ENCODE peak calls at places on chromosomes 6 and 20, in six cellular contexts. K is GM23248, C is GM23338, H is MM.1S, J is PC-3, G is PC-9. F is an unnamed sample.

GRCh38 chr6:39688494-39688893 is 36.7 kb downstream of the KIF6 start:
- DNase-seq in H (no peak), G (no peak), C (no peak), K (peak; percentile 86), J (peak; percentile 4), F (no peak)

GRCh38 chr20:61436268-61436667 is 184.2 kb downstream of the CDH4 start:
- DNase-seq in C (no peak), H (no peak), K (peak; percentile 83), J (no peak), G (no peak), F (no peak)

GRCh38 chr6:29629571-29629970 is 3.4 kb downstream of the GABBR1 start:
- DNase-seq in G (no peak), C (no peak), J (no peak), H (no peak), K (peak; percentile 24), F (no peak)

GRCh38 chr6:75581231-75581630 is 20.4 kb upstream of the SENP6 start:
- DNase-seq in K (no peak), C (no peak), J (no peak), H (no peak), G (no peak), F (no peak)

GRCh38 chr20:51393566-51393965 is 149.0 kb downstream of the NFATC2 start:
- DNase-seq in J (no peak), H (no peak), K (no peak), G (no peak), C (no peak), F (no peak)

GRCh38 chr6:136579800-136580199 is 29.6 kb upstream of the MAP7 start:
- DNase-seq in K (peak; percentile 14), J (no peak), G (peak; percentile 77), C (no peak), H (no peak), F (no peak)

GRCh38 chr20:19120569-19120968 is 91.9 kb upstream of the SLC24A3 start:
- DNase-seq in J (peak; percentile 36), H (no peak), G (no peak), K (no peak), C (no peak), F (no peak)

GRCh38 chr6:43715056-43715788 is 27.6 kb upstream of the MRPS18A start:
- DNase-seq in G (no peak), J (no peak), H (peak; percentile 86), K (no peak), C (no peak), F (no peak)

GRCh38 chr20:25007491-25008305 is 15.1 kb upstream of the APMAP start:
- DNase-seq in K (no peak), J (no peak), C (no peak), G (no peak), H (no peak), F (no peak)

GRCh38 chr6:37170273-37171140 is 555 bp downstream of the PIM1 start:
- DNase-seq in K (peak; percentile 75), H (peak; percentile 44), J (peak; percentile 44), G (no peak), C (peak; percentile 72), F (peak; percentile 81)

GRCh38 chr6:28137458-28138020 is 4.1 kb upstream of the ZKSCAN8 start:
- DNase-seq in G (no peak), K (peak; percentile 48), J (no peak), H (peak; percentile 20), C (no peak), F (no peak)

GRCh38 chr6:135624402-135625297 is 127.1 kb upstream of the AHI1 start:
- DNase-seq in G (peak; percentile 16), J (no peak), K (peak; percentile 73), H (no peak), C (no peak), F (no peak)

GRCh38 chr20:17490501-17490900 is 40.7 kb downstream of the BFSP1 start:
- DNase-seq in H (no peak), G (no peak), C (no peak), K (no peak), J (no peak), F (no peak)

GRCh38 chr20:17488916-17489600 is 42.1 kb downstream of the BFSP1 start:
- DNase-seq in H (no peak), G (no peak), K (no peak), C (no peak), J (no peak), F (no peak)

GRCh38 chr20:17493173-17493572 is 38.0 kb downstream of the BFSP1 start:
- DNase-seq in H (no peak), C (no peak), K (no peak), J (no peak), G (no peak), F (no peak)

GRCh38 chr20:17491488-17491887 is 39.7 kb downstream of the BFSP1 start:
- DNase-seq in G (no peak), K (no peak), J (no peak), H (no peak), C (no peak), F (no peak)

GRCh38 chr20:17491041-17491440 is 40.1 kb downstream of the BFSP1 start:
- DNase-seq in G (no peak), J (no peak), H (no peak), K (no peak), C (no peak), F (no peak)
- H3K9me2 ChIP-seq in G (no peaks in the 10 kb centered on the region), J (no peaks in the 10 kb centered on the region), H (no peaks in the 10 kb centered on the region), K (no peaks in the 10 kb centered on the region), C (no peaks in the 10 kb centered on the region), F (no peaks in the 10 kb centered on the region)

DNA sequence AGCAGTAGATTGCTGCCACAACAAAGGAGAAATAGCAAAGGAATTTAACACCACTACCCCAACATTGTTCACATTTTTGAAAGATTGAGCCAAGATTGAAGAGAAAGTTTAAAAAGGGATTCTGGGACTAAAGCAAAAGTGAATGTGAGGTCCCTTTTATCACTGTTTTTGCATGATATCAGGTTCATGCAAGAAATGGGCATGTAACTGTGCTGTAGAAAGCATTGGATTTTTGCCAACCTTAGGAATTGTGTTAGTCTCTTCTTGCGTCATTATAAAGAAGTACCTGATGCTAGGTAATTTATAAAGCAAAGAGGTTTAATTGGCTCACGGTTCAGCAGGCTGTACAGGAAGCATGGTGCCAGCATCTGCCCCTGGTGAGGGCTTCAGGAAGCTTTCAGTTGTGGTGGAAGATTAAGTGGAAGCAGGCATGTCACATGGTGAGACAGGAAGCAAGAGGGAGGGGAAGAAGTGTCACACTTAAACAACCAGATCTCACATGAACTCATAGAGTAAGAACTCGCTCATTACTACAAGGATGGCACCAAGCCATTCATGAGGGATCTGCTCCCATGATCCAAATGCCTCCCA is 4.6 kb upstream of the GJB7 start:
- DNase-seq in G (no peak), J (no peak), K (peak; percentile 72), C (no peak), H (no peak), F (no peak)
- H3F3A ChIP-seq in G (no peaks in the 10 kb centered on the region), J (no peaks in the 10 kb centered on the region), K (peaks cover 8% of the 10 kb centered on the region), C (no peaks in the 10 kb centered on the region), H (no peaks in the 10 kb centered on the region), F (no peaks in the 10 kb centered on the region)

GRCh38 chr6:137673603-137674002 is 179.4 kb upstream of the OLIG3 start:
- DNase-seq in J (no peak), K (no peak), G (no peak), C (no peak), H (no peak), F (no peak)
- H3K9me2 ChIP-seq in J (no peaks in the 10 kb centered on the region), K (no peaks in the 10 kb centered on the region), G (no peaks in the 10 kb centered on the region), C (no peaks in the 10 kb centered on the region), H (no peaks in the 10 kb centered on the region), F (no peaks in the 10 kb centered on the region)

DNA sequence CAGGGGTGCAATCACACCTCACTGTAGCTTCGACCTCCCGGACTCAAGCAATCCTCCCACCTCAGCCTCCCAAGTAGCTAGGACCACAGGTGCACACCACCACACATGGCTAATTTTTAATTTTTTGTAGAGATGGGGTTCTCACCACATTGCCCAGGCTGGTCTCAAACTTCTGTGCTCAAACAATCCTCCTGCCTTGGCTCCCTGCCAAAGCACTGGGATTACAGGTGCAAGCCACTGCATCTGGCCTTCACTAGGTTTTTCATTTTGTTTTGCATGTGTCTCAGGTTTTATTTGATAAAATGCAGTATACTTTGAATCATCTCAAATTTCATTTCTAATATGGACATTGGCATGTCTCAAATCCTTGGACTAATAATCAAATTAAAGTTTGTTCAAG is 98.7 kb downstream of the SLC16A10 start:
- DNase-seq in C (no peak), G (no peak), K (no peak), H (no peak), J (no peak), F (no peak)
- H3F3A ChIP-seq in C (no peaks in the 10 kb centered on the region), G (no peaks in the 10 kb centered on the region), K (no peaks in the 10 kb centered on the region), H (no peaks in the 10 kb centered on the region), J (no peaks in the 10 kb centered on the region), F (no peaks in the 10 kb centered on the region)

GRCh38 chr6:1417718-1418117 is 28.3 kb downstream of the FOXF2 start:
- DNase-seq in G (no peak), J (no peak), H (no peak), K (no peak), C (no peak), F (no peak)
- H3K9me2 ChIP-seq in G (no peaks in the 10 kb centered on the region), J (no peaks in the 10 kb centered on the region), H (no peaks in the 10 kb centered on the region), K (no peaks in the 10 kb centered on the region), C (no peaks in the 10 kb centered on the region), F (no peaks in the 10 kb centered on the region)